ENCODE peak calls at places on chromosomes 1 and 21, in four cellular contexts. G is trophoblast cell, X is mesenchymal stem cell, M is H1. P is an unnamed sample.

GRCh38 chr1:113530021-113530420 is 139.7 kb downstream of the MAGI3 start:
- DNase-seq in X (no peak), G (no peak), M (no peak), P (no peak)

GRCh38 chr1:215594640-215595039 is 27.5 kb downstream of the KCTD3 start:
- DNase-seq in M (no peak), G (no peak), X (no peak), P (no peak)

GRCh38 chr21:39084979-39085729 is 98.1 kb downstream of the PSMG1 start:
- DNase-seq in G (no peak), M (no peak), X (no peak), P (no peak)

GRCh38 chr1:18647681-18648214 is 17.1 kb downstream of the PAX7 start:
- DNase-seq in X (no peak), M (no peak), G (no peak), P (no peak)

GRCh38 chr1:24150228-24151174 is 7.6 kb upstream of the IL22RA1 start:
- DNase-seq in X (peak; percentile 77), G (peak; percentile 94), M (peak; percentile 100), P (peak; percentile 78)

GRCh38 chr1:51340380-51340779 is 10.0 kb upstream of the TTC39A start:
- DNase-seq in X (no peak), M (no peak), G (no peak), P (no peak)

GRCh38 chr1:188314557-188315137 is 1485.9 kb downstream of the PLA2G4A start:
- DNase-seq in X (no peak), G (no peak), M (no peak), P (no peak)

GRCh38 chr1:232142403-232143314 is 487.3 kb downstream of the SIPA1L2 start:
- DNase-seq in X (peak; percentile 32), G (peak; percentile 6), M (no peak), P (no peak)

GRCh38 chr1:33468559-33468958 is 3.9 kb upstream of the ZSCAN20 start:
- DNase-seq in X (no peak), M (no peak), G (no peak), P (no peak)

GRCh38 chr1:94011709-94012590 is 102.7 kb upstream of the GCLM start:
- DNase-seq in X (no peak), G (no peak), M (no peak), P (no peak)

GRCh38 chr1:78370356-78370755 is 120.4 kb upstream of the PTGFR start:
- DNase-seq in G (no peak), M (no peak), X (no peak), P (no peak)

GRCh38 chr1:16905856-16906702 is 10.3 kb downstream of the RNU1-2 start:
- DNase-seq in G (no peak), X (peak; percentile 44), M (no peak), P (no peak)

GRCh38 chr1:231636157-231636556 is 9.6 kb downstream of the DISC1 start:
- DNase-seq in M (no peak), G (peak; percentile 72), X (peak; percentile 89), P (no peak)

GRCh38 chr1:91881280-91881679 is 4.7 kb downstream of the TGFBR3 start:
- DNase-seq in G (no peak), M (no peak), X (no peak), P (no peak)

GRCh38 chr1:91885331-91885715 is 628 bp downstream of the TGFBR3 start:
- DNase-seq in X (peak; percentile 47), G (peak; percentile 54), M (no peak), P (no peak)

GRCh38 chr1:91885716-91886506 is at the start of gene TGFBR3:
- DNase-seq in M (peak; percentile 84), G (peak; percentile 91), X (peak; percentile 91), P (peak; percentile 86)

GRCh38 chr1:91884459-91885290 is 1.3 kb downstream of the TGFBR3 start:
- DNase-seq in G (peak; percentile 26), X (peak; percentile 38), M (peak; percentile 57), P (peak; percentile 20)

DNA sequence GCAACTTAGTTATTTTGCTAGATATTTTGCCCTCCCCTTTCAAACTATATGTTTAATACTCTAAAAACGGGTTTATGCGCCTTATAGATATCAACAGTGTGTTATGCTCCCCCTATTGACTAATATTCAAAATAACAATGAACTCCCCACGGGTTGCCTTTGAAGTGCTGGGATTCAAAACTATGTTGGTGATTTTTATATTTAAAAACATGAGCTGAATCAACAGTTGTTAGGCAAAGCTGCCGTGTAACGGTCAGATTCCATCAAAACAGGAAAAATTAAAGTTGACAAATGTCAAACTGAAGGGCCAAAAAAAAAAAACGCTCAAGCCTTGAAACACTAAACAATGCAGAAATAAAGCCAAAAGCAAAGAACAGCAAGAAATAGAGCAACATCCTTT is 2.5 kb downstream of the TGFBR3 start:
- DNase-seq in M (no peak), X (peak; percentile 28), G (peak; percentile 59), P (no peak)
- H3K4me3 ChIP-seq in M (no peak overlapping the region), X (peak overlapping the region; percentile 95), G (no peak overlapping the region), P (no peak overlapping the region)

DNA sequence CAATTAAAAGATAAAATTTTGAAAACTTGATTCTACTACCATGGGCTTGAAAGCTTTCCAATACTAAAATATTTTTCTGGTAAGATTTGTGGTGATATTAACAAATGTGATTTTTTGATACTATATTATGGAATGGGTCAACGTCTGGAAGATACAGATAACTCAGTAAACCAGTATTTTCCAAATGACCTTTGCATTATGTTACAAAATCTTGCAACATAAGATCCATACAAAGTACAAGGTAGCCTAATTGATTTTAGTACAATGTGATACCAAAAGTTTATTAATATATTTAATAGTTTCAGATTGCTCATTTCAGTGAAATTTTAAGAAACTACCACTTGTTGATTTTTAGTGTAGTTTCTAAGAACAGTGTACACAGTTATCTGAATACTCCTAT is 236.2 kb downstream of the KIF26B start:
- DNase-seq in M (no peak), G (no peak), X (no peak), P (no peak)
- H3K4me2 ChIP-seq in M (no peak overlapping the region), G (no peak overlapping the region), X (no peak overlapping the region), P (no peak overlapping the region)

GRCh38 chr21:30251781-30252180 is 31.0 kb downstream of the KRTAP24-1 start:
- DNase-seq in X (no peak), G (no peak), M (no peak), P (no peak)

GRCh38 chr21:30248844-30249243 is 32.9 kb upstream of the CLDN8 start:
- DNase-seq in G (no peak), X (no peak), M (no peak), P (no peak)

GRCh38 chr21:30255679-30256078 is 27.1 kb downstream of the KRTAP24-1 start:
- DNase-seq in X (no peak), M (no peak), G (no peak), P (no peak)

GRCh38 chr21:30249936-30250335 is 32.8 kb downstream of the KRTAP24-1 start:
- DNase-seq in M (no peak), G (no peak), X (no peak), P (no peak)
- H2BK12ac ChIP-seq in M (no peak overlapping the region), G (no peak overlapping the region), X (no peak overlapping the region), P (no peak overlapping the region)

DNA sequence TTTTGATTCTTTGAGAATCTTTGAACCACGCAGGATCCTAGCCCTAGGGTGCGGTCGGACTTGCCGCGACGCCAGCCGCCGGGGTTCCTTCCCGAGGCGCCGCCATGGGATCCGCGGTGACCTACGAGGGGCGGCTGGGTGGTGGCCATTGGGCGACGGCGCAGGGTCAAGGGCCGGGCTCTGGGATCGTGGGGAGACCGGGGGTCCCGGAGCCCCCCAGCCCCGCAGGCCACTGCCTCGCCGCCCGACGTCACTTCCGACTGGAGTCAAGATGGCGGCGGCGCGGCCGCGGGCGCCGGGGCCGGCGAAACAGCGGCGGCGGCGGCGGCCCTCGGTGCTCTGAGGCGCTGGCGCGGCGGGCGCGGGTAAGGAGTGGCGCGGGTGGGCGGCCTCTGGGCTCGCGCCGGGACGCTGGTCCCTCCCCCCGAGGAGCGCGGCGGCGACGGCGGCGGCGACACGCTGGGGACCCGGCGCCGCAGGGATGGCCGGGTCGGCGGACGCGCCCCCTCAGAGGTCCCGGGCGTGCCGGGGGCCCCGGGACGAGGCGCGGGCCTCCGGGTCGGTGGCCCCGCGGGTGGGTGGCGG is at the start of gene PRDM2:
- DNase-seq in X (peak; percentile 52), M (peak; percentile 68), G (peak; percentile 55), P (peak; percentile 27)
- H3K4me3 ChIP-seq in X (peak within 1 kb of the TSS; percentile 80), M (peak within 1 kb of the TSS; percentile 62), G (peak within 1 kb of the TSS; percentile 80), P (peak within 1 kb of the TSS; percentile 87)

GRCh38 chr21:32940079-32941014 is 85.4 kb upstream of the OLIG2 start:
- DNase-seq in M (no peak), X (peak; percentile 43), G (peak; percentile 74), P (peak; percentile 60)
- H3K4me2 ChIP-seq in M (no peak overlapping the region), X (no peak overlapping the region), G (no peak overlapping the region), P (no peak overlapping the region)

GRCh38 chr1:108646661-108647269 is 14.1 kb downstream of the HENMT1 start:
- DNase-seq in X (peak; percentile 91), G (peak; percentile 47), M (no peak), P (no peak)

GRCh38 chr1:108646265-108646660 is 14.6 kb downstream of the HENMT1 start:
- DNase-seq in X (no peak), M (no peak), G (no peak), P (no peak)

GRCh38 chr1:108644984-108645383 is 15.9 kb downstream of the HENMT1 start:
- DNase-seq in G (no peak), M (no peak), X (no peak), P (no peak)

GRCh38 chr1:108643492-108644333 is 17.2 kb downstream of the HENMT1 start:
- DNase-seq in G (peak; percentile 52), M (no peak), X (peak; percentile 71), P (peak; percentile 17)

GRCh38 chr1:108645479-108646184 is 15.3 kb downstream of the HENMT1 start:
- DNase-seq in G (no peak), X (no peak), M (no peak), P (no peak)
- H2BK12ac ChIP-seq in G (no peak overlapping the region), X (no peak overlapping the region), M (no peak overlapping the region), P (no peak overlapping the region)

DNA sequence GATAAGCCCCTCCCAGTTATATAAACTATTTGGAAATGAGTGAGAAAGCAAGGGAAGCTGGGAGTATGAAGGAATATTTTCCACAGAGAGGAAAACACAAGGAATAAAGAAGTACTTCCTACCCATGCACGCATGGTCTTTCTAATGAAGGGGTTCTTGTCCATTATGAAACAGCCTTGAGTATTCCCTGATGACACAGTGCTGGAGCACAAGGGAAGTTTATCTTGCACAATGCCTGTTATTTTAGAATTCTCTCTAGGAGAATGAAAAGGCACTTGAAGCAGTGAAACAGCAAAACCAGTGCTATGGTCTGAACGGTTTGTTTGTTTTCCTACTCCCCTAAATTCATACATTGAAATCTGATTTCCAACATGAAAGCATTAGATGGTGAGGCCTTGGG is 38.6 kb upstream of the ADAMTS1 start:
- DNase-seq in M (no peak), X (peak; percentile 28), G (no peak), P (no peak)
- H3K4me3 ChIP-seq in M (no peak overlapping the region), X (no peak overlapping the region), G (no peak overlapping the region), P (no peak overlapping the region)

DNA sequence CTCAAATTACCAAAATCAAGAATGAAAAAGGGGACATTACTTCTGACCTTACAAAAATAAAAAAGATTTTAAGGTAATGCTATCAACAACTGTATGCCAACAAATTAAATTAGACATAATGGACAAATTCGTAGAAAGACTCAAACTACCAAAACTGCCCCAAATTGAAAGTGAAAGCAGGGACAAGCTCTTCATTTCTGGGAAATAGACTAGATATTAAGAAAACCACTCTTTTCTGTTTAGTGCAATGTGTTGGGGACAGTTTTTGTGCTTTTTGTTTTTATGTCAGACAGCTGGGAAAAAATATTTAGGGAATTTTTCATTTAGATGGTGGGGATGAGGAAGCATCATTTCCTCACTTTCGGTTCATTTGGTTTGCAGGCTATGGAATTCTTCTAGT is 4.9 kb upstream of the GBP1 start:
- DNase-seq in G (no peak), M (no peak), X (peak; percentile 22), P (no peak)
- H3K4me2 ChIP-seq in G (no peak overlapping the region), M (no peak overlapping the region), X (no peak overlapping the region), P (no peak overlapping the region)

GRCh38 chr1:223023863-223024262 is 119.2 kb downstream of the TLR5 start:
- DNase-seq in M (no peak), X (no peak), G (no peak), P (no peak)
- H2BK12ac ChIP-seq in M (peak overlapping the region; percentile 96), X (no peak overlapping the region), G (no peak overlapping the region), P (no peak overlapping the region)

GRCh38 chr21:42234026-42234425 is 15.1 kb downstream of the ABCG1 start:
- DNase-seq in G (no peak), X (no peak), M (no peak), P (no peak)
- H3K4me3 ChIP-seq in G (peak overlapping the region; percentile 3), X (peak overlapping the region; percentile 75), M (no peak overlapping the region), P (no peak overlapping the region)

P was measured in neuronal stem cell.